ENCODE peak calls at places on chromosomes 11 and 22, in eight cellular contexts. V is A549, K is IMR-90, Y is HepG2, A is K562, W is SK-N-SH, Q is HCT116, N is H1. C is an unnamed sample.

GRCh38 chr11:110070176-110070575 is 23.0 kb upstream of the ZC3H12C start:
- DNase-seq in K (no peak), W (no peak), N (no peak), A (peak), V (no peak), Q (no peak), Y (no peak), C (no peak)

GRCh38 chr22:33584152-33584551 is 336.1 kb downstream of the LARGE1 start:
- DNase-seq in Y (no peak), Q (no peak), W (no peak), K (no peak), A (no peak), V (no peak), N (no peak), C (no peak)

GRCh38 chr11:409600-410471 is 5.0 kb downstream of the SIGIRR start:
- DNase-seq in K (no peak), A (no peak), V (no peak), W (no peak), N (no peak), Q (no peak), Y (peak), C (no peak)

GRCh38 chr11:70568504-70569172 is 170.3 kb downstream of the CTTN start:
- DNase-seq in N (peak), W (peak), V (no peak), A (peak), Y (no peak), K (peak), Q (no peak), C (no peak)

GRCh38 chr11:3037945-3038271 is 19.3 kb downstream of the CARS1 start:
- DNase-seq in K (no peak), A (no peak), V (no peak), N (no peak), Y (no peak), Q (no peak), W (no peak), C (no peak)

GRCh38 chr11:132312616-132313210 is 942.3 kb downstream of the NTM start:
- DNase-seq in A (peak), K (peak), Q (no peak), N (peak), Y (no peak), V (no peak), W (peak), C (no peak)

GRCh38 chr11:45801723-45802315 is 3.1 kb upstream of the SLC35C1 start:
- DNase-seq in Y (no peak), Q (no peak), K (no peak), W (no peak), V (no peak), N (no peak), A (no peak), C (no peak)

GRCh38 chr11:8354622-8355417 is 91.1 kb upstream of the LMO1 start:
- DNase-seq in K (no peak), W (peak), Y (no peak), V (no peak), A (no peak), N (no peak), Q (no peak), C (no peak)

GRCh38 chr11:78667462-78667861 is 92.8 kb upstream of the NARS2 start:
- DNase-seq in W (no peak), A (no peak), N (no peak), Q (no peak), K (no peak), Y (no peak), V (no peak), C (no peak)

DNA sequence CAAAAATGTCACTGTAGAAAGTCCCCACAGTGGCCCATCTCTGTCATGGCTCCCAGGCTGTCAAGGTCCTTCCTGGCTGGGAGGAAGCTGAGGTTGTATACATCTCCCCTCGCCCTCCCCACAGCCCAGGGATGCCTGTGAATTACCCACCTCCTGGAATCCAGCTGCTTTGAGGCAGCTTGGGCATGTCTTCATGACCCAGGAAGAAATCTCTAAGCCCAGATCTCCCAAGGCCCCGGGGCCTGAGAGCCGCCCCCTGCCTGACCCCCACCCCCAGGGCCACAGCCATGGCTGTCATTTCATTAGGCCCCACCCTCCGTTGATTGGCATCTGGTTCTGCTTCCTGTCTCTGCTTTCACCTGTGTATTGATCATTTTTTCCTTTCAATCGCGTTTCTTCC is 207.5 kb downstream of the TBC1D22A start:
- DNase-seq in N (no peak), A (no peak), W (no peak), V (no peak), K (no peak), Q (no peak), Y (no peak), C (no peak)
- TF ChIP-seq RAD21 in N (no peak), A (no peak), W (no peak), V (no peak), K (no peak), Q (no peak), Y (no peak), C (no peak)

GRCh38 chr11:75035911-75036536 is 47.3 kb downstream of the NEU3 start:
- DNase-seq in V (no peak), N (no peak), Q (peak), W (no peak), K (no peak), Y (no peak), A (no peak), C (no peak)
- TF ChIP-seq RAD21 in V (no peak), N (no peak), Q (no peak), W (no peak), K (no peak), Y (no peak), A (no peak), C (no peak)

GRCh38 chr11:96188625-96189006 is 154.4 kb downstream of the MAML2 start:
- DNase-seq in K (peak), N (no peak), V (no peak), Q (no peak), A (peak), Y (peak), W (no peak), C (peak)
- TF ChIP-seq RAD21 in K (no peak), N (no peak), V (no peak), Q (no peak), A (no peak), Y (no peak), W (no peak), C (no peak)

DNA sequence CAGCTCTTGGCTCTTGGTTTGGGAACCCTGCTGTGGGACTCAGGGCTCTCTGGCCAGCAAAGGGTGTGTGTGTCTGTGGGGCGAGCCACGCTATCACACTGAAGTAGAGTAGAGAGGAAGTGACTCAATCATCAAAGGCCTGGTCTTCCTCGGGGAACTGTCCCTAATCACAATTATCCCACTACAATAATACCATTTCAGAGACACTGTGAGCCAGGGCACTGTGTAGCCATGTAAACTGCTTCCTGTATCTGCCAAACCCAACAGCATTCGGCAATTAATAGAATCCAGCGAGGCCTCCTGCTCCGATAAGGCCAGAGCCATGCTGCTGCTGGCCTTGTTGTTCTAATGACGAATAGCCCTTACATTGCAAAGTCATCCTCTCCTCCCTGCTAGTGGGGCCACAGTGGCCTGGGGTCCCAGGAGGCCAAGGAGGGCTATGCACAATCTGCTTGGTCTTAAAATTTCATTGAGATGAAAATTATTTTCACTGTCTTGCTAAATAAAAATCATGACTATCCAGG is 49.8 kb upstream of the LMO2 start:
- DNase-seq in Q (peak), A (peak), V (no peak), Y (no peak), W (peak), N (no peak), K (no peak), C (peak)
- TF ChIP-seq RAD21 in Q (no peak), A (no peak), V (no peak), Y (no peak), W (no peak), N (no peak), K (no peak), C (no peak)

GRCh38 chr11:61080986-61081590 is 21.2 kb upstream of the CD5 start:
- DNase-seq in V (no peak), K (no peak), A (no peak), N (no peak), Q (no peak), Y (no peak), W (no peak), C (no peak)
- TF ChIP-seq RAD21 in V (no peak), K (no peak), A (peak), N (peak), Q (peak), Y (no peak), W (no peak), C (peak)

GRCh38 chr11:4704054-4704789 is at the start of gene MMP26:
- DNase-seq in Y (no peak), N (no peak), W (no peak), A (no peak), V (no peak), K (no peak), Q (no peak), C (no peak)
- TF ChIP-seq RAD21 in Y (no peak), N (no peak), W (no peak), A (no peak), V (no peak), K (no peak), Q (no peak), C (no peak)

C was measured in GM12878.